ENCODE peak calls at places on chromosomes 6 and 20, in five cellular contexts. T is GM12865; B is mucosa of gallbladder; Y is brain microvascular endothelial cell; E is stimulated activated CD4-positive, alpha-beta T cell treated with anti-CD3 and anti-CD28 coated beads, Interleukin-12 subunit alpha, Interleukin-12 subunit beta, amount 100 ng/mL, for 4 hours. O is an unnamed sample.

GRCh38 chr6:217048-217659 is 75.1 kb upstream of the DUSP22 start:
- DNase-seq in B (no peak), E (peak), T (peak), Y (no peak), O (no peak)

GRCh38 chr20:63130654-63131577 is 85.0 kb downstream of the YTHDF1 start:
- DNase-seq in T (no peak), Y (no peak), B (no peak), E (no peak), O (no peak)

GRCh38 chr20:39775110-39775509 is 813.0 kb downstream of the DHX35 start:
- DNase-seq in E (no peak), Y (peak), T (no peak), B (peak), O (peak)

GRCh38 chr6:1586256-1586655 is 23.5 kb upstream of the FOXC1 start:
- DNase-seq in T (no peak), Y (no peak), B (no peak), E (no peak), O (no peak)

GRCh38 chr6:27091661-27092315 is 155.7 kb upstream of the PRSS16 start:
- DNase-seq in T (peak), E (peak), B (no peak), Y (peak), O (peak)

GRCh38 chr20:8601542-8601912 is 467.4 kb upstream of the PLCB4 start:
- DNase-seq in Y (no peak), B (no peak), E (no peak), T (peak), O (no peak)

GRCh38 chr6:131387706-131388455 is 185.1 kb upstream of the ARG1 start:
- DNase-seq in T (no peak), B (no peak), Y (no peak), E (no peak), O (no peak)

GRCh38 chr6:85416049-85416448 is 33.8 kb upstream of the NT5E start:
- DNase-seq in T (no peak), Y (no peak), E (no peak), B (no peak), O (no peak)

GRCh38 chr6:157831424-157832249 is 8.6 kb downstream of the SNX9 start:
- DNase-seq in E (no peak), T (no peak), Y (no peak), B (no peak), O (no peak)

GRCh38 chr20:31758521-31758920 is 19.4 kb downstream of the TPX2 start:
- DNase-seq in T (no peak), Y (no peak), B (no peak), E (no peak), O (no peak)

GRCh38 chr6:133748628-133749027 is 140.3 kb upstream of the TCF21 start:
- DNase-seq in E (no peak), Y (no peak), B (no peak), T (no peak), O (peak)

GRCh38 chr6:70820778-70821177 is 136.1 kb downstream of the B3GAT2 start:
- DNase-seq in E (no peak), Y (no peak), T (no peak), B (no peak), O (no peak)

GRCh38 chr6:85865665-85866372 is 223.1 kb upstream of the SYNCRIP start:
- DNase-seq in E (no peak), T (peak), Y (peak), B (peak), O (peak)

GRCh38 chr6:26411751-26412150 is 9.7 kb downstream of the BTN3A1 start:
- DNase-seq in Y (no peak), T (no peak), E (no peak), B (no peak), O (no peak)

GRCh38 chr6:169096326-169096882 is 157.2 kb downstream of the THBS2 start:
- DNase-seq in T (no peak), Y (no peak), E (no peak), B (no peak), O (no peak)

GRCh38 chr6:149230729-149231434 is 86.6 kb upstream of the TAB2 start:
- DNase-seq in T (peak), E (no peak), Y (no peak), B (no peak), O (no peak)

GRCh38 chr6:71310261-71310660 is 21.6 kb downstream of the OGFRL1 start:
- DNase-seq in B (no peak), E (no peak), Y (no peak), T (no peak), O (no peak)

GRCh38 chr20:62956387-62957135 is 4.1 kb downstream of the SLC17A9 start:
- DNase-seq in B (no peak), Y (no peak), E (no peak), T (no peak), O (no peak)